ENCODE peak calls at places on chromosome 17, in eight cellular contexts. L is HL-60; S is spleen; C is fibroblast of lung; Q is CD4-positive, alpha-beta T cell; K is mesendoderm; M is naive thymus-derived CD4-positive, alpha-beta T cell; J is upper lobe of right lung. I is an unnamed sample.

GRCh38 chr17:28818705-28819295 is 23.8 kb downstream of the FAM222B start:
- DNase-seq in J (no peak), K (no peak), S (no peak), M (no peak), L (no peak), C (no peak), Q (no peak), I (no peak)

GRCh38 chr17:78708510-78708973 is 73.5 kb downstream of the CYTH1 start:
- DNase-seq in M (peak), J (peak), L (peak), C (peak), Q (peak), S (peak), K (peak), I (peak)

GRCh38 chr17:48603959-48604769 is 622 bp downstream of the HOXB6 start:
- DNase-seq in S (peak), L (no peak), Q (no peak), C (no peak), M (no peak), K (no peak), J (no peak), I (no peak)

GRCh38 chr17:43545383-43545632 is 832 bp downstream of the ETV4 start:
- DNase-seq in J (no peak), K (no peak), S (peak), L (no peak), Q (no peak), C (no peak), M (peak), I (no peak)

GRCh38 chr17:35841505-35841904 is 27.2 kb downstream of the HEATR9 start:
- DNase-seq in M (no peak), S (no peak), K (no peak), L (no peak), J (no peak), C (no peak), Q (no peak), I (no peak)

GRCh38 chr17:74641224-74641948 is 17.8 kb upstream of the CD300E start:
- DNase-seq in M (no peak), L (no peak), Q (no peak), C (no peak), S (no peak), K (no peak), J (peak), I (no peak)

GRCh38 chr17:53919356-53919755 is 96.6 kb downstream of the KIF2B start:
- DNase-seq in K (no peak), C (no peak), L (no peak), M (no peak), Q (no peak), S (no peak), J (no peak), I (no peak)

GRCh38 chr17:17713839-17714238 is 32.6 kb downstream of the RAI1 start:
- DNase-seq in Q (no peak), C (peak), K (no peak), J (peak), S (no peak), M (no peak), L (no peak), I (no peak)

GRCh38 chr17:1577186-1577585 is 14.6 kb upstream of the PITPNA start:
- DNase-seq in Q (no peak), J (peak), C (peak), L (peak), M (no peak), S (peak), K (peak), I (no peak)

GRCh38 chr17:10646393-10646990 is 10.6 kb downstream of the MYH3 start:
- DNase-seq in L (peak), K (peak), S (peak), J (no peak), Q (peak), C (peak), M (peak), I (peak)

GRCh38 chr17:40577611-40578065 is 12.4 kb upstream of the CCR7 start:
- DNase-seq in L (no peak), J (no peak), M (no peak), C (no peak), Q (no peak), S (no peak), K (no peak), I (no peak)

GRCh38 chr17:7502171-7502847 is 18.1 kb downstream of the POLR2A start:
- DNase-seq in K (no peak), M (no peak), J (no peak), Q (no peak), C (no peak), S (no peak), L (no peak), I (no peak)

GRCh38 chr17:17849863-17850373 is 13.1 kb upstream of the SREBF1 start:
- DNase-seq in S (peak), C (peak), J (no peak), L (no peak), M (peak), Q (peak), K (peak), I (no peak)

GRCh38 chr17:19905514-19905913 is 37.8 kb upstream of the ULK2 start:
- DNase-seq in Q (no peak), M (no peak), S (no peak), K (no peak), L (no peak), C (no peak), J (no peak), I (no peak)

GRCh38 chr17:48037036-48037881 is at the start of gene COPZ2:
- DNase-seq in J (peak), L (no peak), C (peak), K (no peak), M (peak), Q (peak), S (peak), I (no peak)

GRCh38 chr17:78130439-78131101 is at the start of gene TMC8:
- DNase-seq in K (peak), C (no peak), L (peak), M (peak), J (peak), S (peak), Q (peak), I (no peak)

GRCh38 chr17:11608396-11608795 is 10.1 kb downstream of the DNAH9 start:
- DNase-seq in J (no peak), M (no peak), L (no peak), S (no peak), C (no peak), Q (no peak), K (no peak), I (no peak)

GRCh38 chr17:41976142-41976768 is 9.7 kb downstream of the CNP start:
- DNase-seq in C (no peak), M (no peak), S (peak), Q (no peak), K (no peak), L (no peak), J (peak), I (no peak)

GRCh38 chr17:80827646-80828643 is 163.7 kb upstream of the CHMP6 start:
- DNase-seq in M (no peak), C (no peak), L (no peak), S (peak), K (peak), J (peak), Q (no peak), I (no peak)

GRCh38 chr17:14227052-14227451 is 9.6 kb downstream of the CDRT15 start:
- DNase-seq in C (no peak), J (no peak), K (no peak), M (no peak), Q (no peak), S (no peak), L (no peak), I (no peak)

GRCh38 chr17:48570325-48571023 is 7.7 kb downstream of the HOXB4 start:
- DNase-seq in L (no peak), S (no peak), J (no peak), M (no peak), C (peak), K (peak), Q (no peak), I (no peak)

GRCh38 chr17:39666601-39667261 is 1.5 kb upstream of the PNMT start:
- DNase-seq in Q (no peak), C (no peak), L (no peak), S (peak), J (no peak), M (no peak), K (no peak), I (no peak)

GRCh38 chr17:17565471-17566365 is 25.8 kb downstream of the PEMT start:
- DNase-seq in C (peak), L (no peak), K (no peak), Q (no peak), S (no peak), J (no peak), M (no peak), I (no peak)

GRCh38 chr17:79630120-79630519 is 19.3 kb upstream of the RBFOX3 start:
- DNase-seq in S (no peak), C (no peak), L (no peak), J (peak), M (no peak), K (no peak), Q (no peak), I (no peak)

GRCh38 chr17:35079547-35079946 is 16.0 kb upstream of the RFFL start:
- DNase-seq in Q (no peak), J (no peak), C (peak), L (no peak), M (no peak), K (no peak), S (no peak), I (no peak)

GRCh38 chr17:4175921-4176802 is 33.2 kb downstream of the CYB5D2 start:
- DNase-seq in K (no peak), Q (peak), C (peak), S (peak), J (no peak), M (peak), L (no peak), I (no peak)

GRCh38 chr17:73283250-73283649 is 21.6 kb upstream of the CPSF4L start:
- DNase-seq in S (no peak), M (no peak), C (no peak), K (no peak), L (no peak), Q (no peak), J (no peak), I (no peak)
- H3K27ac ChIP-seq in S (no peak), M (no peak), C (no peak), K (no peak), L (no peak), Q (no peak), J (no peak), I (no peak)

DNA sequence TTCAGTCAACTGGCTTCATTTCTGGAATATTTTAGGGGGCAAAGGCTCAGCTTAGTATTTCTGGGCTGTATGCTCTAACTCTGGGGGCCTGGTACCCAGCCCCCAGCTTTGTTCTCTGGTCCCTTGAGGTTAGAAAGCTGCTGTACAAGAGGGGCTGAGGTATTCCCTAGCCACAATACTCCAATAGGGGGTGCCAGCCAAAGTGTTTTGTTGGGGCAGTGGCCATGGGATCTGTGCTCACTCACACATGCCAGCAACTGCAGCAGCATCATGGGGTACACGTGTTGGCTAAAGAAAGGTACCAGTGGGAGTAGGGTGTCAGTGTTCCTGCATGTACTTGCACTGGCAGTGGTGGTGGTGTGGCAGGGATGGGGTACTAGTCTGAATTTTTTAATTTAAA is 257.3 kb downstream of the CA10 start:
- DNase-seq in C (no peak), L (no peak), K (peak), S (no peak), M (no peak), J (no peak), Q (no peak), I (no peak)
- H3K27ac ChIP-seq in C (no peak), L (no peak), K (no peak), S (no peak), M (no peak), J (no peak), Q (no peak), I (no peak)

DNA sequence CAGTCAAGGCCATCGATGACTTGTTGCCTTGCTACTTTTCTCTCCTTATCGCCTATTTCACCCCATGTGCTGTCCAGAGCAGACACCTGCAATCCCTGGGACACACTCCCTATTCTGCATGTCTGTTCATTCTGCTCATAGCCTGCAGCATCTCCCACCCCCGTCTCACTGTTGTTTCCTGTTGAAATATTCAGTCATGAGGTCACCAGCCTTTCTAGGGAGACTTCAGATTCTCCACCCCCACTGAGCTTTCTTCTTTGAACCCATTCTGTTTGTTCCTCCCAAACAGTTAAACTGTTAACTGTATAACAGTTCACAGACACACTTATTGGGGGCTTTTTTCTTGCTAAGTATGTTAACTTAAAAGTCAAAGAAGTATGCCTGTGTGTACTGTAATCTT is 94.4 kb downstream of the AATF start:
- DNase-seq in M (no peak), L (no peak), S (no peak), K (peak), J (no peak), C (no peak), Q (no peak), I (no peak)
- H3K27ac ChIP-seq in M (no peak), L (no peak), S (no peak), K (no peak), J (no peak), C (no peak), Q (no peak), I (no peak)

GRCh38 chr17:45114117-45114932 is 18.0 kb downstream of the PLCD3 start:
- DNase-seq in K (no peak), Q (no peak), L (no peak), S (no peak), C (no peak), J (no peak), M (no peak), I (no peak)
- H3K27ac ChIP-seq in K (no peak), Q (no peak), L (no peak), S (no peak), C (no peak), J (no peak), M (no peak), I (no peak)

GRCh38 chr17:63477471-63478440 is 895 bp downstream of the ACE start:
- DNase-seq in Q (no peak), M (no peak), S (no peak), J (no peak), C (no peak), L (no peak), K (peak), I (no peak)

GRCh38 chr17:63476857-63477470 is at the start of gene ACE:
- DNase-seq in Q (peak), C (no peak), L (no peak), S (no peak), K (peak), M (peak), J (peak), I (no peak)

GRCh38 chr17:63474914-63475460 is 1.9 kb upstream of the ACE start:
- DNase-seq in L (no peak), J (no peak), Q (no peak), K (no peak), C (no peak), M (no peak), S (no peak), I (no peak)

GRCh38 chr17:63475491-63476412 is 1.1 kb upstream of the ACE start:
- DNase-seq in L (no peak), M (no peak), K (peak), S (peak), Q (no peak), J (no peak), C (no peak), I (no peak)

DNA sequence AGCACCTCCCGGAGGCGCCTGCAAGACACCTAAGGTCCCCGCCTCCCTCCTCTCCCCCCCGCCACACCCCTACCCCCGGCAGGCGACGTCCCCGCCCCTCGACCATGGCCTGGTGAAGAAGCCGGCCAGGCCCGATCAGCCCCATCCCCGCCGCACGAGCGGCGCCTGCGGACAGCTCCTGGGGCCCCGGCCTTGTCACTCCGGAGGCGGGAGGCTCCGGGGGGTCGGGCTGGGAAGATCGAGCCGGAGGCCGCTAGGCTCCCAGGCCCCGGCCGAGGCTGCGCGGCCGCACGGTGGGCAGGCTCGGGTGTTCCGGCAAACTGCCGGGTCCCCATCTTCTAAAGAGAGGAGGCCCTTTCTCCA is 386 bp upstream of the ACE start:
- DNase-seq in M (no peak), C (no peak), L (no peak), K (peak), J (no peak), S (no peak), Q (no peak), I (peak)
- H3K27ac ChIP-seq in M (no peak), C (no peak), L (no peak), K (no peak), J (peak), S (peak), Q (no peak), I (no peak)

GRCh38 chr17:76579281-76579680 is 6.4 kb downstream of the ST6GALNAC2 start:
- DNase-seq in L (no peak), M (no peak), J (no peak), S (no peak), K (no peak), Q (no peak), C (no peak), I (no peak)

GRCh38 chr17:76575570-76575969 is 10.1 kb downstream of the ST6GALNAC2 start:
- DNase-seq in S (no peak), M (no peak), Q (no peak), J (no peak), C (no peak), K (no peak), L (no peak), I (no peak)

GRCh38 chr17:76578376-76578775 is 7.3 kb downstream of the ST6GALNAC2 start:
- DNase-seq in Q (no peak), C (peak), S (no peak), M (no peak), K (no peak), L (no peak), J (no peak), I (no peak)

GRCh38 chr17:76576189-76576588 is 9.5 kb downstream of the ST6GALNAC2 start:
- DNase-seq in L (no peak), M (no peak), C (no peak), Q (no peak), S (no peak), J (no peak), K (no peak), I (no peak)

GRCh38 chr17:76577876-76578275 is 7.8 kb downstream of the ST6GALNAC2 start:
- DNase-seq in L (no peak), C (no peak), J (no peak), Q (no peak), S (no peak), M (no peak), K (no peak), I (no peak)
- H3K27ac ChIP-seq in L (no peak), C (no peak), J (no peak), Q (no peak), S (no peak), M (no peak), K (no peak), I (no peak)

DNA sequence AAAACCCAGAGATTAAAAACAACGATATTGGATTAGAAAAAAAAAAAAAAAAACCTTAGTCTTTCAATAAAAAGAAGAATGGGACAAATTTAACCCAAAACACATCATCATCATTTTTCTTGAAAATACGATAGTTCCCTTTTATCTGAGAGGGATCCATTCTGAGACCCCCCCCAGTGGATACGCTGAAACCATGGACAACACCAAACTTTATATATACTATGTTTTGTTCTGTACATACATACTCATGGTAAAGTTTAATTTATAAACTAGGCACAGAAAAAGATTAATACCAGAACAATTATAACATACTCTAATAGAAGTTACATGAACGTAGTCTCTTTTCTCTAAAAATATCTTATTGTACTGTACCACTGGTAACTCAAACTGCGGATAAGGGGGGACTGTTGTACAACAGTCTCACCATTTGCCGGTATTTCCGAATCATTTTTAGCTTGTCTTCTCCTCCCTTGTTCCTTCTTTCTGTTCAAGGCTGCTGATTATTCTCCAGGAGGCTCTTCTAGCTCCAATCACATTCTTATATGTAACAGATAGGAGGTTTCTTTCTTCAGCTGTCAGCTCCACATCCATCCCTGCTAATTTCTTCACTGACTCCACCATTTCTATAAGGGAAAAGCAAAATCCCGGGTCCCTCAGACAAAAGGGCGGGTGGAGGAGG is 37.0 kb downstream of the RNF135 start:
- DNase-seq in C (no peak), J (no peak), Q (no peak), L (no peak), M (no peak), S (no peak), K (no peak), I (no peak)
- H3K27ac ChIP-seq in C (peak), J (peak), Q (no peak), L (no peak), M (peak), S (peak), K (no peak), I (no peak)

DNA sequence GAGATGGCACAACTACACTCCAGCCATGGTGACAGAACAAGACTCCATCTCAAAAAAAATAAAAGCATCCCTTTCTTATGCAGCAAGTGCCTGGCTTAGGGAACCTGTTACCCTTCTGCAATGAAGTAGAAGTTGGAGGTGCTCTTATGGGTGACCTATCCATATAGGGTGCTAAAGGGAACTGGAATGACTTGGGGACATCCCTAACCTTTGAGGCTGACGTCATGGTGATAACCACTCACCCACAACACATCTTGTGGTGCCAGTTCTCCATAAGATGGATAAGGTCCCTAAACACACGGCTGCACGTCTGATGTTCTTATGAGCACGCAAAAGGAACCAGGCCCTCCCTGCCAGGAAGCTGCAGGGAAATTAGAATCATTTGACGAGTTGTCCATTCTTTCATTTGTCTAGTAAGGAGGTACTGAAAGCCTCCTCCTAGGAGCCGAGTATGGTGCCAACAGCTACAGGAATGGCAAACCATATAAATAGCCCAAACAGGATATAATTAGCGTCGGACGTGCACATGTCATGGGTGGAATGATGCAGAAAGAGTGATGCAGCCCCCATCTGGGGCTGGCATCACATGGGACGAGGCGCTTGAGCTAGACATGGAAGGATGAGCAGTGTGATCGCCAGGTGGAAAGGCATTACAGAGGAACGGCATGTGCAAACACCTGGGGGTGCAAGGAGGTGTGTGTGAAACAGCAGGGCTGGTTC is 52.5 kb downstream of the ARHGAP27 start:
- DNase-seq in M (no peak), C (no peak), S (no peak), Q (no peak), K (no peak), L (no peak), J (no peak), I (no peak)
- H3K27ac ChIP-seq in M (no peak), C (no peak), S (no peak), Q (no peak), K (no peak), L (no peak), J (no peak), I (no peak)